ENCODE peak calls at places on chromosomes 4 and X, in six cellular contexts. G is activated B cell treated with CpG ODN at 0.5 μM for 24 hours, A is progenitor cell of endocrine pancreas, I is fibroblast of mammary gland, O is neural progenitor cell, S is breast epithelium. W is an unnamed sample.
A peak's percentile ranks its signal among the peaks of the same experiment; 100 is the strongest.

GRCh38 chr4:118193421-118193820 is 159.1 kb downstream of the NDST3 start:
- DNase-seq in I (no peak), A (no peak), G (no peak), O (no peak), S (no peak), W (no peak)

GRCh38 chrX:37871626-37872302 is 24.4 kb upstream of the DYNLT3 start:
- DNase-seq in G (no peak), A (no peak), O (no peak), I (peak; percentile 85), S (no peak), W (no peak)

GRCh38 chrX:45145492-45146215 is 55.0 kb downstream of the DIPK2B start:
- DNase-seq in G (no peak), A (no peak), O (no peak), I (no peak), S (no peak), W (no peak)

GRCh38 chr4:16617416-16617815 is 281.0 kb downstream of the LDB2 start:
- DNase-seq in A (no peak), I (peak; percentile 79), G (no peak), O (no peak), S (no peak), W (no peak)

GRCh38 chr4:10185518-10186227 is 69.1 kb upstream of the WDR1 start:
- DNase-seq in A (no peak), I (no peak), S (no peak), O (no peak), G (no peak), W (no peak)

GRCh38 chr4:94489075-94489474 is 37.3 kb downstream of the PDLIM5 start:
- DNase-seq in O (no peak), I (no peak), A (no peak), S (no peak), G (no peak), W (no peak)

GRCh38 chr4:54882616-54883015 is 224.9 kb downstream of the KIT start:
- DNase-seq in I (no peak), S (no peak), O (no peak), G (no peak), A (no peak), W (no peak)

GRCh38 chr4:87387237-87387636 is 3.8 kb downstream of the HSD17B11 start:
- DNase-seq in I (no peak), S (no peak), O (no peak), G (no peak), A (no peak), W (no peak)

GRCh38 chr4:103292959-103293358 is 94.8 kb upstream of the CENPE start:
- DNase-seq in O (no peak), A (no peak), S (no peak), G (no peak), I (no peak), W (no peak)
- TF ChIP-seq CTCF in O (no peak), A (no peak), S (no peak), G (no peak), I (no peak), W (no peak)

DNA sequence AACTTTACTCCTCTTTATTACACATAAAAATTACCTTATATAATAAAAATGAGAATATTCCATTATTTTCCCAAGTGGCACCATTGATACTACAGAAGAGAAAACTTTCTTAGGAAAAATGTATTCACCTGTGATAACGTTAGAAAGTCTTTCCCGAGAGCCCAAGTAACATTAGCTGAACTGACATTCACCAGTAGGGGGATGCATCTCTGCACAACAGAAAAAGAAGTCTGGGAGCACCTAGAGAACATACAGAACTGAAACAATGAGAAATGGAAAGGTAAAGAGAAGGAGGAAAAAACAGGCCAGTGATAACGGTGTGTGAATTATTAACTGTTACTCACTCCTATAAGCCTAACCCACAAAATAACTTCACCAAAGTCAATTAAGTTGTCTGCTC is 423.3 kb downstream of the CENPC start:
- DNase-seq in O (peak; percentile 52), G (no peak), I (no peak), S (no peak), A (no peak), W (no peak)
- TF ChIP-seq CTCF in O (peak; percentile 67), G (no peak), I (peak; percentile 3), S (peak; percentile 22), A (peak; percentile 71), W (no peak)

GRCh38 chr4:6204098-6204497 is 3.7 kb upstream of the JAKMIP1 start:
- DNase-seq in A (no peak), I (no peak), G (no peak), S (no peak), O (no peak), W (no peak)

GRCh38 chr4:6206771-6207290 is 6.5 kb upstream of the JAKMIP1 start:
- DNase-seq in S (no peak), G (no peak), O (no peak), A (no peak), I (no peak), W (no peak)

GRCh38 chr4:6204871-6205583 is 4.7 kb upstream of the JAKMIP1 start:
- DNase-seq in O (no peak), G (no peak), S (no peak), I (no peak), A (no peak), W (no peak)

GRCh38 chr4:6205973-6206372 is 5.6 kb upstream of the JAKMIP1 start:
- DNase-seq in I (no peak), O (no peak), G (no peak), S (no peak), A (no peak), W (no peak)

DNA sequence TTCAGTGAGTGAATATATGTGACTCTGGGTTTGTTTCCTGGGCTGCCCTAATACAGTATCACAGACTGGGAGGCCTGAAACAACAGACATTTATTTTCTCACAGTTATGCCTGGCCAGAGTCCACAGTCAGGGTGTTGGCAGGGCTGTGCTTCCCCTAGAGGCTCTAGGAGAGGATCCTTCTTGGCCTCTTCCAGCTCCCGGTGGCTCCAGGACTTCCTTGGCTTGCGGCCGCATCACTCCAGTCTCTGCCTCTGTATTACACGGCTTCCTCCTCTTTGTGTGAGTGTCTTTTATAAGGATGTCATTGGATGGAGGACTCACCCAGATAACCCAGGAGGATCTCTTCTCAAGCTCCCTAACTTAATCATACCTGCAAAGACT is 5.2 kb upstream of the JAKMIP1 start:
- DNase-seq in S (no peak), A (no peak), I (no peak), O (no peak), G (no peak), W (no peak)
- TF ChIP-seq CTCF in S (no peak), A (no peak), I (no peak), O (no peak), G (no peak), W (no peak)

GRCh38 chrX:84189125-84189524 is 1.1 kb upstream of the RPS6KA6 start:
- DNase-seq in O (no peak), A (no peak), S (no peak), G (no peak), I (no peak), W (no peak)

GRCh38 chrX:84187501-84188319 is at the start of gene RPS6KA6:
- DNase-seq in I (peak; percentile 30), S (no peak), O (peak; percentile 69), A (peak; percentile 14), G (no peak), W (no peak)

GRCh38 chrX:84182521-84182920 is 5.5 kb downstream of the RPS6KA6 start:
- DNase-seq in S (no peak), I (no peak), G (no peak), O (no peak), A (no peak), W (no peak)

GRCh38 chrX:84188320-84188834 is 378 bp upstream of the RPS6KA6 start:
- DNase-seq in A (peak; percentile 57), O (peak; percentile 76), S (peak; percentile 35), G (no peak), I (peak; percentile 44), W (no peak)

GRCh38 chrX:84186603-84187358 is 1.2 kb downstream of the RPS6KA6 start:
- DNase-seq in I (peak; percentile 31), G (no peak), A (no peak), O (no peak), S (no peak), W (no peak)
- TF ChIP-seq CTCF in I (peak; percentile 21), G (no peak), A (no peak), O (no peak), S (no peak), W (no peak)

DNA sequence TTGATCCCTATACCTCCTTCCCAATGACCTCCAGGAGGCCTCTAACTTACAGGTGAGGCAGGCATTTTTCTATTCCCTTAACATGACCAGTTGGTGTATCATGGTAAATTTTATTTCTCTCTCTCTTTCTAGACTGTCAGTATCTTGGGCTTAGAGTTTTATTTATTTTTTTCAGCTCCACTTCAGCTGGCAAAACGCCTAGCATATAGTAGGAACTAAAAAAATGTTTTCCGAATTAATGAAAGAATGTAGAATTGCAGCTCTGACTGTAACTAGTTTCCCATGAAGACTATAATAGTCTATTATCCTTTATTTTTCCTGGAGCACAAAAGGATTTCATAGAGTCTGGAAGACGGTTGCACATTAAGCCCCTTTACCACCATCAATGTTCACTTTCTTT is 84.8 kb downstream of the PDE5A start:
- DNase-seq in G (no peak), I (no peak), S (no peak), O (no peak), A (no peak), W (no peak)
- TF ChIP-seq CTCF in G (no peak), I (no peak), S (no peak), O (no peak), A (no peak), W (no peak)

GRCh38 chr4:141078871-141079270 is 54.4 kb downstream of the RNF150 start:
- DNase-seq in O (no peak), S (no peak), I (peak; percentile 5), A (no peak), G (no peak), W (no peak)

GRCh38 chr4:141079393-141079930 is 53.8 kb downstream of the RNF150 start:
- DNase-seq in I (no peak), G (no peak), S (no peak), A (no peak), O (no peak), W (no peak)

GRCh38 chr4:141077611-141078225 is 55.6 kb downstream of the RNF150 start:
- DNase-seq in I (no peak), G (no peak), S (no peak), O (no peak), A (no peak), W (no peak)

GRCh38 chr4:141075553-141075952 is 57.7 kb downstream of the RNF150 start:
- DNase-seq in G (no peak), O (no peak), I (no peak), A (no peak), S (no peak), W (no peak)

GRCh38 chr4:141074098-141074878 is 59.0 kb downstream of the RNF150 start:
- DNase-seq in S (no peak), G (no peak), I (no peak), O (no peak), A (no peak), W (no peak)
- TF ChIP-seq CTCF in S (no peak), G (no peak), I (no peak), O (no peak), A (no peak), W (no peak)

GRCh38 chr4:22515145-22515887 is 550 bp downstream of the ADGRA3 start:
- DNase-seq in O (peak; percentile 84), S (peak; percentile 35), G (no peak), A (peak; percentile 56), I (peak; percentile 71), W (peak; percentile 33)
- TF ChIP-seq CTCF in O (no peak), S (no peak), G (no peak), A (no peak), I (no peak), W (no peak)

DNA sequence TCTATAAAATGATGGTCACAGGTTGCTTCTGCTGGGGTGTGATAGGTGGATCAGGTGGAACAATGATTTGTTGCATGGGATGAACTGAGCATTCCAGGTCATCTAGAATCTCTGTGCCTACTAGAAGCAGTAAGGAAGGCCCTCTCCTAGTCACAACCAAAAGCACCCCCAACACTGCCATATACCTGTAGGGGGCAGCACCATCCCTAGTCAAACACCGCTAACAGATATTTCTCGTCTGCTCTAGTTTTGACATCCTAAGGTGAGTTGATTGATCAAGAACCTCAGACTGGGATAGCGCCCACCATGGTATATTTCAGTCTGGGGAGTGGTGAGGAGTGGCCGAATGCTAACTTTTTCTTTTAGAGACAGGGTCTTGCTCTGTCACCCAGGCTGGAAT is 160.2 kb downstream of the NHS start:
- DNase-seq in O (peak; percentile 23), G (no peak), S (no peak), A (no peak), I (peak; percentile 54), W (no peak)
- TF ChIP-seq CTCF in O (peak; percentile 54), G (no peak), S (no peak), A (peak; percentile 39), I (peak; percentile 64), W (no peak)